ENCODE peak calls at places on chromosomes 11 and 22, in six cellular contexts. K, S, B, M, V and Z are unnamed samples.

GRCh38 chr11:129313588-129314288 is 61.9 kb upstream of the BARX2 start:
- DNase-seq in V (peak; percentile 64), S (peak; percentile 49), M (no peak), B (no peak), K (no peak), Z (no peak)

GRCh38 chr11:125070699-125071254 is 7.7 kb downstream of the SLC37A2 start:
- DNase-seq in K (no peak), B (peak; percentile 80), S (peak; percentile 64), V (peak; percentile 84), M (peak; percentile 22), Z (peak; percentile 80)

GRCh38 chr22:44394246-44395115 is 81.7 kb upstream of the SHISAL1 start:
- DNase-seq in B (no peak), M (no peak), S (no peak), K (peak; percentile 15), V (no peak), Z (peak; percentile 35)

GRCh38 chr11:114280696-114281095 is 15.5 kb upstream of the NNMT start:
- DNase-seq in K (peak; percentile 92), V (peak; percentile 81), B (peak; percentile 80), M (peak; percentile 90), S (peak; percentile 85), Z (peak; percentile 89)

GRCh38 chr22:50461979-50462540 is 12.8 kb downstream of the SBF1 start:
- DNase-seq in B (no peak), K (no peak), S (no peak), M (no peak), V (no peak), Z (no peak)

GRCh38 chr11:106990322-106990721 is 28.0 kb downstream of the GUCY1A2 start:
- DNase-seq in S (no peak), K (no peak), B (no peak), M (no peak), V (no peak), Z (peak; percentile 66)

GRCh38 chr11:91790346-91790745 is 434.3 kb upstream of the FAT3 start:
- DNase-seq in K (no peak), V (peak; percentile 47), B (no peak), M (no peak), S (no peak), Z (no peak)

GRCh38 chr11:134797411-134798089 is 385.5 kb upstream of the B3GAT1 start:
- DNase-seq in V (no peak), S (no peak), M (no peak), B (no peak), K (no peak), Z (no peak)

GRCh38 chr11:61891331-61892084 is at the start of gene FADS3:
- DNase-seq in S (peak; percentile 69), B (peak; percentile 98), V (peak; percentile 68), K (peak; percentile 96), M (peak; percentile 81), Z (peak; percentile 96)

GRCh38 chr11:32118025-32118974 is 27.4 kb downstream of the RCN1 start:
- DNase-seq in S (peak; percentile 80), V (peak; percentile 66), M (no peak), B (no peak), K (no peak), Z (no peak)

GRCh38 chr11:87351671-87352070 is 313.9 kb downstream of the TMEM135 start:
- DNase-seq in M (no peak), B (no peak), V (no peak), K (no peak), S (no peak), Z (no peak)

GRCh38 chr22:36467946-36468345 is 13.5 kb downstream of the TXN2 start:
- DNase-seq in S (peak; percentile 97), M (peak; percentile 67), K (no peak), B (peak; percentile 23), V (peak; percentile 97), Z (no peak)

GRCh38 chr11:11486002-11486401 is 133.0 kb upstream of the CSNK2A3 start:
- DNase-seq in V (no peak), K (no peak), S (no peak), M (no peak), B (no peak), Z (no peak)

GRCh38 chr11:112637046-112637445 is 324.2 kb upstream of the NCAM1 start:
- DNase-seq in M (no peak), V (no peak), K (no peak), S (no peak), B (no peak), Z (no peak)

GRCh38 chr11:118007040-118007439 is 20.8 kb downstream of the IL10RA start:
- DNase-seq in B (no peak), K (no peak), V (no peak), M (no peak), S (no peak), Z (no peak)

GRCh38 chr11:118004543-118005223 is 18.5 kb downstream of the IL10RA start:
- DNase-seq in M (no peak), S (no peak), B (peak; percentile 78), V (no peak), K (no peak), Z (no peak)

GRCh38 chr11:118008271-118008903 is 22.2 kb downstream of the IL10RA start:
- DNase-seq in K (no peak), S (no peak), V (no peak), B (no peak), M (no peak), Z (no peak)

GRCh38 chr11:118005224-118006152 is 19.3 kb downstream of the IL10RA start:
- DNase-seq in M (no peak), B (peak; percentile 78), K (no peak), V (no peak), S (no peak), Z (no peak)

DNA sequence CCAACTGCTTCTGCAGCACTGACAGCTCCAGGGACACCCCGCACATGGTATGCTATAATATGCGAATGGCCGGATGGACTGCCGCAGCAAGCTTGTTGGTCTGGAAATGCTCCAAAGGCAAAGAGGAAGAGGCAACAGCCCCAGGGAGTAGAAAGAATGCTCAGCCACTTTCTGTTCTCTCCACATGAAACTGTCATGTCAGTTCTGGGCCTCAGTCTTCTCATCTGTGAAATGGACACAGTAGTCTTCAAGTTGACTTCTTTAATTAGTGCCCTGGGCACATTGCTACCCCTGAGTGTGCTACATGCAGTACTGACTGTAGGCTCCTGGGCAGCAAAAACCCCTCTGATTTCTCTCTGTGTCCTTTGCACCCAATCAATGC is 19.9 kb downstream of the IL10RA start:
- DNase-seq in V (no peak), S (no peak), B (no peak), K (no peak), M (no peak), Z (no peak)
- H3K4me1 ChIP-seq in V (no peaks in the 10 kb centered on the region), S (no peaks in the 10 kb centered on the region), B (peaks cover 90% of the 10 kb centered on the region), K (peaks cover 6% of the 10 kb centered on the region), M (no peaks in the 10 kb centered on the region), Z (no peaks in the 10 kb centered on the region)

DNA sequence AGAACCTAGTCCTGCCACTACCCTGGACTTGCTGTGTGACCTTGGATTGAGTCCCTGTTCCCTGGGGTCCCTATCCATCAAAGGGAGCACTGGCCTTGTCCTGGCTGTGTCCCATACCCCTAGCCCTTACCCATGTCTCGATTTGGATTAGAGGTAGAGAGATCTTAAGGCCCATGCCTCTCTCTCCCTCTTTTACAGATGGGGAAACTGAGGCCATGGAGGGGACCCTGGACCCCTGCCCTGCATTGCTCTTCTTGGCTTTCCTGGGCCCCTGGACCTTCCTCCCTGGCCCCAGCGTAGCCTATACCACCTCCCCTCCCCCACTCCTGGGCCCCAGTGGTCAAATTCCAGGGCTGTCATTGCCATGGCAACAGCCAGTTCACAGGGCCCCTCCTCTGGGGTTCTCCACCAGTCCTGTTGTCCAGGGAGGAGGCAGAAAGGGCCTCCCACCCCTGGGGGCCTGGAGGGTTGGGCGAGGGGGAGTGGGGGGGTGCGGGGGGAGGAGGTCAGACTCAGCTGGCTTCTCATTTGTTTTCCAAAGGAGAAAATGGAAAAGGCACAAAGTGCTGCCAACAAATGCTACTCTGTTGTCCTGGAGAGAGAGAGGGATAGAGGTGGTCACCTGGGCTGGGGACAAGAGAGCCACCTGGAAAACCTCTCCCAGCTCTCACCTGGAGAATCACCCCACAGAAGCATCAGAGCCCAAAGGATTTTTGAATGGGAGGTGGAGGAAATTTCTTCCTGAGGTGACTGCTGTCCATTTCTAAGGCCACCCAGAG is 23.3 kb downstream of the ARHGEF17 start:
- DNase-seq in V (peak; percentile 70), B (peak; percentile 66), S (peak; percentile 36), K (peak; percentile 86), M (no peak), Z (peak; percentile 89)
- TF ChIP-seq CTCF in V (no peak), B (no peak), S (no peak), K (no peak), M (no peak), Z (no peak)

DNA sequence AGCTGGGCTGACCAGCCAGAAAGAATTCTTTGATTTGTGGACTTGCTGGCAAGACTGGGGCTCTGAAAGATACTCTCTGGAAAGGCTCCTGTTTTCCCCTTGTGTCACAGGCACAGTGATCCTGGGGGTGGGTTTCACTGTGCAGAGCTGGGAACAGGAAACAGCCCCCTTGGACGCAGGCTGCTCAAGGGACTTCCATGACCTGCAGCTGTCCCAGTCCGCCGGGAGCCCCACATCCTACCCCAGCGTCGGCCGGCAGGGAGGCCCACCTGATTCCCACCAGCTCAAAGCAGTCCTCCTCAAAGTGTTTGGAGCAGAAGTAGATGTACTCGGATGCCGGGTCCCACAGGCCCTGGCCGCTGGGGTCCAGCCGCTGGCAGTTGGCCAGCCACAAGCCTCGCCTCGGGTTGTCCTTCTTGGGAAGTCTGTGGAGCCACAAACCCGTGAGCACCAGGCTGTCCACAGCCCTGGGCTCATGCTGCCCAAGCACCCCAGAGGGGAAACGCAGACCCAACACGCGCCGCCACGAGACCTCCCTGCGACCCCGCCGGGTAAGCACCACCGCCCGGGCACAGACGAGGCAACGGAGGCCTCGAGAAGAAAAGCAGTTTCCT is 824 bp downstream of the THAP7 start:
- DNase-seq in M (peak; percentile 18), V (peak; percentile 7), S (no peak), K (no peak), B (no peak), Z (no peak)
- H3K9ac ChIP-seq in M (peak overlapping the region; percentile 88), V (peak overlapping the region; percentile 100), S (peak overlapping the region; percentile 76), K (peak overlapping the region; percentile 48), B (peak overlapping the region; percentile 93), Z (peak overlapping the region; percentile 95)

GRCh38 chr11:7590529-7590928 is 76.7 kb downstream of the PPFIBP2 start:
- DNase-seq in S (no peak), B (no peak), M (no peak), V (no peak), K (no peak), Z (no peak)

GRCh38 chr11:7592706-7593105 is 78.9 kb downstream of the PPFIBP2 start:
- DNase-seq in M (no peak), B (no peak), S (peak; percentile 37), V (peak; percentile 59), K (no peak), Z (no peak)

GRCh38 chr11:7589861-7590260 is 76.1 kb downstream of the PPFIBP2 start:
- DNase-seq in M (no peak), S (no peak), V (no peak), K (no peak), B (no peak), Z (no peak)

GRCh38 chr11:7591992-7592391 is 78.2 kb downstream of the PPFIBP2 start:
- DNase-seq in S (no peak), K (no peak), V (no peak), M (no peak), B (no peak), Z (no peak)

DNA sequence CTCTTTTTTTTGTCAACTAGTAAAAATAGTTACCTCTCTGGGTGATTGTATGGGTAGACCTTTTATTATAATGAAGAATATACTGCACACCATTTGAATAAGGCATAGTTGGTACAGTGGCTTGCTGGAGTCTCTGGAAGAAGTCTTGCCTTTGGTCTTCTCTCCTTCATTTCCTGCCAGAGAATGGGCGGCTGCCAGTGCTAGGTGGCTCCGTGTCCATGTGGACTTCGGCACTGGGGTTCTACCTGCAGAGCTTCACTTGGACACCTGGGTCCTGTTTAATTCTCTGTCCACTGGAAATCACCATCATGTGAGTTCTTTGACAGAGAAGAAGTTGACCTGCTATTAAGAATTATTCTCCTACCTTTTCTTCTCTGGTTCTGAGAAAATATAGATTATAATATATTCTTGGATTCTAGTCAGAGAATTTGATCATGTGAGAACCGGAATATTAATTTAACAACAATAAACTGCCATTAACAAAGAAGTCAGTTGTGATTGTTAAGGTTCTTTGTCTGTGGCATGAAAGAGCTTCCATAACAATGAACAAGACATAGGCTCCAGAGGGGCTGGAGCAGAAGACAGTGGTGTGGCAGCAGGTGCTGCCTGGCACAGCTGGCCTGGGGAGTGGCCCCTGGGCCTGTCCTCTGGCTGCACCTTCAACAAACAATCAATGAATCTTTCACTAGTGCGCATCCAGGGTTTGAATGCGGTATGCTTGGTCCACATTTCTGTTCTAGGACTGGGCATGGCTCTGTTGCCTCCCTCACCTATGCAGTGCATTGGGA is 77.5 kb downstream of the PPFIBP2 start:
- DNase-seq in K (no peak), M (no peak), V (no peak), S (no peak), B (no peak), Z (no peak)
- H3K4me1 ChIP-seq in K (peaks cover 4% of the 10 kb centered on the region), M (no peaks in the 10 kb centered on the region), V (peaks cover 3% of the 10 kb centered on the region), S (peaks cover 8% of the 10 kb centered on the region), B (no peaks in the 10 kb centered on the region), Z (peaks cover 2% of the 10 kb centered on the region)